ENCODE peak calls at places on chromosome 22, in five cellular contexts. Z, V, A, P and S are unnamed samples.

GRCh38 chr22:44712962-44713361 is 11.0 kb downstream of the PRR5 start:
- DNase-seq in Z (no peak), V (no peak), A (no peak), P (no peak), S (no peak)

GRCh38 chr22:32204856-32205722 is at the start of gene RFPL2:
- DNase-seq in Z (no peak), V (peak), A (peak), P (peak), S (peak)

GRCh38 chr22:19201858-19202798 is 23.6 kb upstream of the SLC25A1 start:
- DNase-seq in Z (no peak), V (no peak), A (no peak), P (peak), S (no peak)

GRCh38 chr22:25051983-25052710 is 99.6 kb downstream of the KIAA1671 start:
- DNase-seq in Z (no peak), V (peak), A (peak), P (no peak), S (no peak)

GRCh38 chr22:44395116-44396005 is 82.6 kb upstream of the SHISAL1 start:
- DNase-seq in Z (no peak), V (no peak), A (peak), P (no peak), S (no peak)

GRCh38 chr22:27998511-27999410 is 79.7 kb upstream of the PITPNB start:
- DNase-seq in Z (no peak), V (no peak), A (no peak), P (no peak), S (no peak)

GRCh38 chr22:29156507-29156906 is 49.2 kb upstream of the EMID1 start:
- DNase-seq in Z (no peak), V (peak), A (no peak), P (peak), S (peak)

GRCh38 chr22:28674121-28674563 is 5.5 kb downstream of the TTC28 start:
- DNase-seq in Z (peak), V (no peak), A (peak), P (peak), S (peak)

GRCh38 chr22:45882881-45883810 is 93.8 kb downstream of the WNT7B start:
- DNase-seq in Z (no peak), V (no peak), A (no peak), P (no peak), S (no peak)

GRCh38 chr22:19805821-19806212 is 45.2 kb downstream of the TBX1 start:
- DNase-seq in Z (no peak), V (no peak), A (peak), P (no peak), S (no peak)

GRCh38 chr22:33922268-33922667 is 2.0 kb upstream of the LARGE1 start:
- DNase-seq in Z (no peak), V (peak), A (no peak), P (no peak), S (peak)

GRCh38 chr22:45164217-45165123 is 745 bp downstream of the NUP50 start:
- DNase-seq in Z (no peak), V (no peak), A (peak), P (peak), S (no peak)

GRCh38 chr22:24420072-24420976 is 7.1 kb upstream of the ADORA2A start:
- DNase-seq in Z (no peak), V (peak), A (peak), P (no peak), S (no peak)

GRCh38 chr22:40334899-40335298 is 11.4 kb upstream of the ADSL start:
- DNase-seq in Z (no peak), V (no peak), A (peak), P (no peak), S (no peak)

GRCh38 chr22:44878483-44879300 is 126.3 kb downstream of the ARHGAP8 start:
- DNase-seq in Z (no peak), V (no peak), A (no peak), P (no peak), S (no peak)

DNA sequence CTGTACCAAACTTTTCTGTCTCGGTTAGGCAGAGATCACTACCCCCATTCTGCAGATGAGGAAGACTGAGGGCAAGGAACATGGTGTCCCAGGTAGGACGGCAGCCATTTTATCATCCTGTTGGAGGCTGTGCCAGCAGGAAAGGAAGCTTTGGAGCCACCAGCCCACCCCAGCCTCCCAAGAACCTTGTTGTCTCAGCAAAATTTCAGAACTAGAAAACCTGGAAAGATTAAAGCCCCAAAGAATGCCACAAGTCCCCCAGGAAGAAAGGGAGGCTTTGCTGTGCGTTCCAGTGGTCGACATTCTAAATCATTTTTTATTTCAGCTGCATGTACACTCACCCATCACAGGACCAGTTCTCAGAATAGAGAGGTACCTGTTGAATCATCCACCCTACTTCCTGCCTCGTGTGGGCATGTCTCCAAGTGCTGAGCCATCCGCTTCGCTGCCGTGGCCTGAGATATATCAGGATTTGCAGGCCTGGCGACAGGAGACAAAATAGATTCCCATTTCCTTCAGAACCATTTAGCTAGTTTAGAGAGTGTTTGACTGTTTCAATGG is 12.9 kb upstream of the EIF3D start:
- DNase-seq in Z (no peak), V (no peak), A (no peak), P (peak), S (peak)
- TF ChIP-seq MXI1 in Z (no peak), V (no peak), A (no peak), P (no peak), S (no peak)

DNA sequence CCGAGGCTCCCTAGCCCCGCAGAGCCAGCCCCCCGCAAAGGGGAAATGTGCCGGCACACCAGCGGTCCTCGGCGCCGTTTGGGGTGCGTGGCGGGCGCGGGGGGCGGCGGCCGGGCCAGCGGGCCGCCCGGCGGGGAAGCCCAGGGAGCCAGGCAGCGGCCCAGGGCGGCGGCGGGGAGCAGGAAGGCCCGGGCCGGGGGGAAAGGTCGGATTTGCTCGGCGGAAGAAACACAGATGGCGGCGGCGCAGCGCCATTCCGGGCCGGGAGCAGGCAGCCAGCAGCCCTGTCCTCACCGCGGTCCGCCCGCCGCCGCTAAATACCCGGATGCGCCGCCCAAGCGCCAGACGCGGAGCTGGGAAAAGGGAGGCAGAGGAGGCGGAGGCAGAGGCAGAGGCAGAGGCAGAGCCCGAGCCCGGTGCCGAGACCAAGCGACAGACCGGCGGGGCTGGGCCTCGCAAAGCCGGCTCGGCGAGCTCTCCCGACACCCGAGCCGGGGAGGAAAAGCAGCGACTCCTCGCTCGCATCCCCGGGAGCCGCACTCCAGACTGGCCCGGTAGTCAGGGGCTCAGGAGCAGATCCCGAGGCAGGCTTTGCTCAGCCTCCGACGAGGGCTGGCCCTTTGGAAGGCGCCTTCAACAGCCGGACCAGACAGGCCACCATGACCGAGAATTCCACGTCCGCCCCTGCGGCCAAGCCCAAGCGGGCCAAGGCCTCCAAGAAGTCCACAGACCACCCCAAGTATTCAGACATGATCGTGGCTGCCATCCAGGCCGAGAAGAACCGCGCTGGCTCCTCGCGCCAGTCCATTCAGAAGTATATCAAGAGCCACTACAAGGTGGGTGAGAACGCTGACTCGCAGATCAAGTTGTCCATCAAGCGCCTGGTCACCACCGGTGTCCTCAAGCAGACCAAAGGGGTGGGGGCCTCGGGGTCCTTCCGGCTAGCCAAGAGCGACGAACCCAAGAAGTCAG is 2.6 kb upstream of the GCAT start:
- DNase-seq in Z (no peak), V (peak), A (peak), P (no peak), S (peak)
- TF ChIP-seq MXI1 in Z (no peak), V (peak), A (peak), P (no peak), S (no peak)

GRCh38 chr22:30507670-30508069 is 2.2 kb upstream of the SEC14L4 start:
- DNase-seq in Z (no peak), V (no peak), A (no peak), P (no peak), S (no peak)
- TF ChIP-seq MXI1 in Z (no peak), V (no peak), A (no peak), P (no peak), S (no peak)

GRCh38 chr22:49768511-49768910 is 59.2 kb downstream of the BRD1 start:
- DNase-seq in Z (no peak), V (no peak), A (no peak), P (no peak), S (no peak)
- TF ChIP-seq MXI1 in Z (no peak), V (no peak), A (no peak), P (no peak), S (no peak)

GRCh38 chr22:30205281-30206115 is 41.1 kb downstream of the LIF start:
- DNase-seq in Z (no peak), V (peak), A (peak), P (peak), S (peak)
- TF ChIP-seq MXI1 in Z (no peak), V (no peak), A (no peak), P (no peak), S (peak)

GRCh38 chr22:43330178-43331063 is 12.8 kb downstream of the SCUBE1 start:
- DNase-seq in Z (no peak), V (no peak), A (no peak), P (no peak), S (no peak)
- TF ChIP-seq MXI1 in Z (no peak), V (no peak), A (no peak), P (no peak), S (no peak)